ENCODE peak calls at places on chromosomes 13 and 19, in ten cellular contexts. L, M, R, T, C, I, V, Q, P and B are unnamed samples.

GRCh38 chr13:71303144-71303543 is 563.9 kb downstream of the DACH1 start:
- DNase-seq in Q (no peak), L (no peak), M (no peak), T (no peak), R (no peak), I (no peak), P (no peak), C (no peak), V (no peak), B (no peak)

GRCh38 chr19:3350014-3350663 is 16.2 kb upstream of the NFIC start:
- DNase-seq in V (no peak), T (peak; percentile 68), L (peak; percentile 51), P (no peak), I (no peak), M (no peak), R (no peak), C (no peak), Q (no peak), B (no peak)

GRCh38 chr13:28314879-28315278 is 176.5 kb downstream of the PAN3 start:
- DNase-seq in L (no peak), C (no peak), P (no peak), R (no peak), V (no peak), T (no peak), Q (no peak), I (no peak), M (no peak), B (no peak)

GRCh38 chr19:12065100-12065538 is 588 bp downstream of the ZNF844 start:
- DNase-seq in R (peak; percentile 29), P (no peak), L (no peak), T (peak; percentile 16), V (peak; percentile 36), Q (peak; percentile 29), C (peak; percentile 22), M (no peak), I (peak; percentile 57), B (peak; percentile 60)

GRCh38 chr19:35249848-35250711 is 1.3 kb downstream of the LSR start:
- DNase-seq in R (no peak), C (no peak), L (no peak), M (no peak), V (no peak), T (no peak), I (no peak), P (no peak), Q (no peak), B (no peak)

GRCh38 chr19:35257113-35257461 is 8.3 kb downstream of the LSR start:
- DNase-seq in V (no peak), L (no peak), R (no peak), P (no peak), I (no peak), T (no peak), Q (no peak), C (no peak), M (no peak), B (no peak)

GRCh38 chr19:57267294-57267693 is 13.0 kb upstream of the ZNF460 start:
- DNase-seq in V (no peak), Q (no peak), P (no peak), R (no peak), I (peak; percentile 35), L (peak; percentile 41), M (no peak), T (no peak), C (no peak), B (no peak)

GRCh38 chr13:20716951-20717350 is 13.5 kb downstream of the IL17D start:
- DNase-seq in P (no peak), Q (no peak), I (no peak), C (no peak), M (no peak), L (no peak), V (no peak), T (no peak), R (no peak), B (no peak)

GRCh38 chr19:56720281-56720680 is 48.7 kb upstream of the ZNF835 start:
- DNase-seq in R (no peak), T (no peak), V (no peak), P (peak; percentile 13), L (no peak), I (no peak), C (no peak), Q (no peak), M (no peak), B (no peak)

GRCh38 chr13:40408602-40409001 is 257.8 kb downstream of the FOXO1 start:
- DNase-seq in L (peak; percentile 87), P (no peak), C (no peak), R (no peak), I (no peak), Q (no peak), V (no peak), T (no peak), M (no peak), B (no peak)

GRCh38 chr19:56111601-56112312 is 9.3 kb downstream of the ZNF787 start:
- DNase-seq in I (no peak), P (peak; percentile 44), C (peak; percentile 53), M (no peak), Q (no peak), V (no peak), R (peak; percentile 42), L (no peak), T (peak; percentile 86), B (no peak)

GRCh38 chr19:41563847-41564514 is 12.0 kb upstream of the CEACAM21 start:
- DNase-seq in Q (no peak), R (peak; percentile 71), T (no peak), C (no peak), V (no peak), P (no peak), L (peak; percentile 22), M (no peak), I (no peak), B (no peak)

GRCh38 chr13:112067871-112068305 is 939 bp downstream of the SOX1 start:
- DNase-seq in T (no peak), I (no peak), R (no peak), M (no peak), V (no peak), L (no peak), C (no peak), P (no peak), Q (no peak), B (no peak)

GRCh38 chr19:18596752-18597157 is 8.2 kb downstream of the REX1BD start:
- DNase-seq in R (no peak), P (peak; percentile 60), C (peak; percentile 53), L (peak; percentile 61), Q (no peak), I (peak; percentile 40), M (no peak), T (peak; percentile 63), V (peak; percentile 63), B (no peak)

DNA sequence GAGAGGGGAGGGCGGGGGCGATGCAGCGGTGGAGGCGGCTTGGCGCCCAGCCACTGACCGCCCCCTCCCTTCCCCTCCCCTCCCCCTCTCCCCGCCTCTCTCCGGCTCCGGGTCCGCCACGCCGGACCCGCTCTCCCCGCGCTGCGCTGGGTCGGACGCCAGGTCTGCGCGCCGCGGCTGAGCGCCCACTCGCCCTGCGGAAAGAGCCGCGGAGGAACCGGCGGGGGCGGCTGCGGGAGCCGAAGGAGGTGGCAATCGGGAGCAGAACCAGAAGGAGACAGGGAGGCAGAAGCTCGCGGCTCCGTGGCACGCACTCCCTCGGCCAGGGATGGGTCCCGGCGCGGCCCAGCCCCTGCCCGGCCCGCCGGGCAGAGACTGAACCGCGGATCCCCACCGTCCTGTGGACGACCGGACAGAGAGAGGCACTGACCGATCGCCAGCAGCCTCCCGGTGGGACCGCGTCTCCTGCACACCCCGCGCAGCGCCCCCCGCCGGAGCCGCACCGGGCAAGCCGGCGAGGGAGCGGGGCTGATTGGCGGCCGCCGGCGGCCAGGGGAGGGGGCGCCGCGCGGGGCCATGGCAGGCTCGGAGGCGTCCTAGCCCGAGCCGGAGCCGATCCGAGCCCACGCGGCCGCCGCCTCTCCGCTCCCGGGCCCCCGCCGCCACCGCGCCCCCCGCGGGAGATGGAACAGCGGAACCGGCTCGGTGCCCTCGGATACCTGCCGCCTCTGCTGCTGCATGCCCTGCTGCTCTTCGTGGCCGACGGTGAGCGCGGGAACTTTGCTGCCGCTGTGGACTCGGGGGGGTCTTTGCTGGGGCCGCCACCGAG is at the start of gene VSTM2B:
- DNase-seq in Q (no peak), T (no peak), R (no peak), P (no peak), M (no peak), I (no peak), C (no peak), L (no peak), V (no peak), B (no peak)
- H3K27me3 ChIP-seq in Q (peaks cover 97% of the 10 kb centered on the region), T (peaks cover 88% of the 10 kb centered on the region), R (peaks cover 26% of the 10 kb centered on the region), P (peaks cover 99% of the 10 kb centered on the region), M (peaks cover 100% of the 10 kb centered on the region), I (peaks cover 89% of the 10 kb centered on the region), C (peaks cover 100% of the 10 kb centered on the region), L (peaks cover 38% of the 10 kb centered on the region), V (peaks cover 95% of the 10 kb centered on the region), B (peaks cover 62% of the 10 kb centered on the region)

GRCh38 chr13:23899555-23899954 is 2.3 kb upstream of the C1QTNF9B start:
- DNase-seq in P (no peak), Q (no peak), V (peak; percentile 29), L (peak; percentile 70), I (peak; percentile 52), M (no peak), T (no peak), C (no peak), R (peak; percentile 32), B (peak; percentile 82)

GRCh38 chr13:23901365-23901764 is 4.1 kb upstream of the C1QTNF9B start:
- DNase-seq in C (no peak), V (no peak), Q (no peak), L (peak; percentile 80), P (no peak), R (no peak), T (no peak), M (no peak), I (no peak), B (peak; percentile 34)

GRCh38 chr13:23903906-23904280 is 6.6 kb upstream of the C1QTNF9B start:
- DNase-seq in M (no peak), V (no peak), P (no peak), T (no peak), C (no peak), L (no peak), R (no peak), I (no peak), Q (no peak), B (no peak)

GRCh38 chr13:23905766-23906165 is 8.5 kb upstream of the C1QTNF9B start:
- DNase-seq in I (no peak), V (no peak), M (no peak), P (no peak), L (no peak), C (no peak), R (no peak), T (no peak), Q (no peak), B (no peak)

GRCh38 chr13:23902975-23903905 is 5.9 kb upstream of the C1QTNF9B start:
- DNase-seq in M (no peak), V (no peak), L (no peak), I (peak; percentile 6), Q (no peak), T (no peak), R (no peak), P (peak; percentile 17), C (no peak), B (no peak)
- H3K4me1 ChIP-seq in M (peaks cover 9% of the 10 kb centered on the region), V (peaks cover 10% of the 10 kb centered on the region), L (peaks cover 17% of the 10 kb centered on the region), I (no peaks in the 10 kb centered on the region), Q (no peaks in the 10 kb centered on the region), T (peaks cover 4% of the 10 kb centered on the region), R (no peaks in the 10 kb centered on the region), P (peaks cover 22% of the 10 kb centered on the region), C (peaks cover 26% of the 10 kb centered on the region), B (peaks cover 4% of the 10 kb centered on the region)

GRCh38 chr13:92365904-92366303 is 860.7 kb upstream of the GPC6 start:
- DNase-seq in V (no peak), Q (no peak), R (no peak), L (no peak), C (no peak), T (no peak), P (no peak), I (no peak), M (no peak), B (no peak)
- H3K27me3 ChIP-seq in V (no peaks in the 10 kb centered on the region), Q (no peaks in the 10 kb centered on the region), R (no peaks in the 10 kb centered on the region), L (no peaks in the 10 kb centered on the region), C (no peaks in the 10 kb centered on the region), T (no peaks in the 10 kb centered on the region), P (no peaks in the 10 kb centered on the region), I (no peaks in the 10 kb centered on the region), M (no peaks in the 10 kb centered on the region), B (no peaks in the 10 kb centered on the region)

GRCh38 chr19:44747739-44748425 is 626 bp upstream of the BCL3 start:
- DNase-seq in Q (peak; percentile 58), R (peak; percentile 57), C (peak; percentile 73), L (peak; percentile 46), V (peak; percentile 73), T (peak; percentile 84), I (peak; percentile 72), M (no peak), P (peak; percentile 78), B (peak; percentile 79)
- H3K4me1 ChIP-seq in Q (peaks cover 19% of the 10 kb centered on the region), R (peaks cover 42% of the 10 kb centered on the region), C (peaks cover 92% of the 10 kb centered on the region), L (peaks cover 57% of the 10 kb centered on the region), V (peaks cover 73% of the 10 kb centered on the region), T (peaks cover 83% of the 10 kb centered on the region), I (peaks cover 32% of the 10 kb centered on the region), M (peaks cover 71% of the 10 kb centered on the region), P (peaks cover 86% of the 10 kb centered on the region), B (peaks cover 66% of the 10 kb centered on the region)